ENCODE peak calls at places on chromosomes 1 and 21, in four cellular contexts. O, U, S and P are unnamed samples.

GRCh38 chr21:39088831-39089380 is 94.3 kb downstream of the PSMG1 start:
- DNase-seq in O (peak), S (no peak), U (no peak), P (peak)

GRCh38 chr1:9631613-9632012 is 19.9 kb upstream of the PIK3CD start:
- DNase-seq in S (no peak), U (no peak), O (no peak), P (no peak)

GRCh38 chr1:74714429-74715362 is 18.2 kb downstream of the CRYZ start:
- DNase-seq in U (no peak), O (no peak), S (no peak), P (no peak)

GRCh38 chr1:172612478-172612877 is 46.4 kb upstream of the FASLG start:
- DNase-seq in S (no peak), U (no peak), O (no peak), P (no peak)

GRCh38 chr1:161921990-161922389 is 101.7 kb downstream of the OLFML2B start:
- DNase-seq in U (no peak), S (no peak), O (no peak), P (peak)

GRCh38 chr1:103250441-103250861 is 142.1 kb upstream of the COL11A1 start:
- DNase-seq in O (no peak), S (no peak), U (peak), P (peak)

GRCh38 chr1:180227843-180228647 is 2.0 kb upstream of the LHX4 start:
- DNase-seq in U (no peak), S (no peak), O (no peak), P (no peak)

GRCh38 chr1:60503216-60503615 is 429.6 kb upstream of the C1orf87 start:
- DNase-seq in S (no peak), O (no peak), U (no peak), P (no peak)

GRCh38 chr1:92728687-92729086 is 56.2 kb downstream of the EVI5 start:
- DNase-seq in S (no peak), U (no peak), O (no peak), P (no peak)

GRCh38 chr1:155071701-155072100 is 6.9 kb upstream of the EFNA3 start:
- DNase-seq in S (no peak), U (peak), O (peak), P (no peak)

GRCh38 chr1:38489844-38490270 is 369.7 kb downstream of the RRAGC start:
- DNase-seq in O (peak), S (no peak), U (peak), P (peak)

GRCh38 chr1:170309389-170310013 is 163.7 kb downstream of the NTMT2 start:
- DNase-seq in S (no peak), O (no peak), U (no peak), P (no peak)

GRCh38 chr1:11629626-11630025 is 24.6 kb downstream of the FBXO2 start:
- DNase-seq in S (no peak), O (no peak), U (no peak), P (no peak)

GRCh38 chr1:79448426-79448825 is 441.9 kb upstream of the ADGRL4 start:
- DNase-seq in U (no peak), O (no peak), S (no peak), P (no peak)

GRCh38 chr1:204350857-204351573 is 8.7 kb downstream of the PLEKHA6 start:
- DNase-seq in U (peak), S (no peak), O (peak), P (peak)

GRCh38 chr1:58515794-58516401 is 30.6 kb downstream of the OMA1 start:
- DNase-seq in S (peak), U (peak), O (peak), P (peak)

GRCh38 chr1:92872719-92873118 is 40.9 kb downstream of the RPL5 start:
- DNase-seq in O (no peak), U (no peak), S (no peak), P (no peak)

GRCh38 chr1:16019580-16020277 is 1.9 kb upstream of the HSPB7 start:
- DNase-seq in U (no peak), O (no peak), S (no peak), P (no peak)

GRCh38 chr1:112954945-112955677 is 885 bp downstream of the SLC16A1 start:
- DNase-seq in U (peak), S (no peak), O (peak), P (peak)

GRCh38 chr1:3623441-3624150 is 1.2 kb upstream of the TPRG1L start:
- DNase-seq in O (no peak), S (no peak), U (peak), P (no peak)

GRCh38 chr1:3624194-3625136 is at the start of gene TPRG1L:
- DNase-seq in S (peak), U (peak), O (peak), P (peak)

GRCh38 chr1:3628445-3628844 is 3.6 kb downstream of the TPRG1L start:
- DNase-seq in U (no peak), S (no peak), O (no peak), P (no peak)

GRCh38 chr1:3627515-3628253 is 2.9 kb downstream of the TPRG1L start:
- DNase-seq in O (no peak), U (no peak), S (no peak), P (no peak)

GRCh38 chr1:3625151-3625907 is 514 bp downstream of the TPRG1L start:
- DNase-seq in U (peak), S (no peak), O (peak), P (peak)
- H2AFZ ChIP-seq in U (no peak), S (peak), O (peak), P (peak)

DNA sequence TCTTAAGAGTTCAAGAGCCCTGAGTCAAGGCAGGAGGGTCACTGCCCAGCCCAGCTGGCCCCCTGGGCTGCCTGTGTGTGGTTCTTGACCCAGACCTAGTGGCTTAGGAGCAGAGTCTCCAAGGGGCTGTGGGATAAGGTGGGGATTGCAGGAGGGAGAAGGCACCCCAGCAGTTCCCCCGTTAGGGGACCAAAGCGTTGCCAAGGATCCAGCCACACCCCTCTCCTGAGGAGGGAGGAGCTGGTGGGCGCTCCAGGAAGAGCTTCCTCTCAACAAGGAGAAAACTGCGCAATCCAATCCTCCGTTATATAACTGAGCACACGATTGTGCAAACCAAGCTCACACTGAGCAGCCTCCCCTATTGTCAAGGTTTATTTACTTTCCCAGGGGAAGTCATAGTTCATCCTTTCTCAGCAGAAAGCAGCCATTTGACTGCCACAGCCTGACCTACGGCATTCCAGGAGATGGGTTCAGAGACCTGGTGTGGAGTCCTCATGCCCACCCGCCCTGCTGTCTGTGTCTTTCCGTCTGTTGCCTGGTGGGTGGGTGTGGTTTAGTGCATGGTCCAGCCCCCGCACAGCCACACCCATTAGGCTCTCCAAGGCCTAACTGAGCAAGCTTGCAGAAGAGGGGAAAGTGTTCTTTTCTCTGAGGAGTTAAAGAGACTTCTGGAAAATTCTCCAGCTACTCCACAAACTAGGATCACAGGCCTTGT is 3.5 kb downstream of the EPHX1 start:
- DNase-seq in O (peak), S (no peak), U (peak), P (peak)
- TF ChIP-seq POLR2AphosphoS5 in O (no peak), S (no peak), U (no peak), P (no peak)

GRCh38 chr1:115088871-115089442 is 346 bp downstream of the TSPAN2 start:
- DNase-seq in S (no peak), U (no peak), O (no peak), P (no peak)
- H2AFZ ChIP-seq in S (no peak), U (peak), O (no peak), P (peak)

GRCh38 chr1:44312652-44313196 is 42.3 kb downstream of the ERI3 start:
- DNase-seq in O (no peak), U (no peak), S (no peak), P (no peak)
- TF ChIP-seq POLR2AphosphoS5 in O (no peak), U (no peak), S (no peak), P (no peak)

GRCh38 chr1:32266926-32267645 is 16.0 kb downstream of the LCK start:
- DNase-seq in O (no peak), U (no peak), S (no peak), P (peak)
- H2AFZ ChIP-seq in O (no peak), U (peak), S (no peak), P (peak)

DNA sequence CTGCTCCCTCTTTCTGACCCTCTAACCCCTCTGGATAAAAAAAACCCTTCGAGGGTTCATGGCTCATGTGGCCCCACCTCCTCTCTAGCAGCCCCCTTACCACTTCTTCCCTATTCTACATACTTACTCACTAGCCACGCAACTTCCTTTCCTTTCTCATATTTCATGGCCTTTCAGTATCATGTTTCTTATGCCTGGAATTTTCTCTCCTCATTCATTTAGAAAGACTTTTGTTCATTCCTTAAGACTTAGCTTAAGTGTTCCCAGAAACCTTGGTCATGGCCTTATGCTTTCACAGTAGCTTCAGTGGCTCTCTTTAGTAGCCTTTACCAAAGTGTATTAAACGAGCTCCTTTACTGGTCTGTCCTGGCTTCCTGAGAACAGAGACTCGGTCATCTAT is 6.1 kb downstream of the ACP6 start:
- DNase-seq in O (no peak), U (no peak), S (no peak), P (no peak)
- TF ChIP-seq POLR2AphosphoS5 in O (no peak), U (no peak), S (no peak), P (no peak)

DNA sequence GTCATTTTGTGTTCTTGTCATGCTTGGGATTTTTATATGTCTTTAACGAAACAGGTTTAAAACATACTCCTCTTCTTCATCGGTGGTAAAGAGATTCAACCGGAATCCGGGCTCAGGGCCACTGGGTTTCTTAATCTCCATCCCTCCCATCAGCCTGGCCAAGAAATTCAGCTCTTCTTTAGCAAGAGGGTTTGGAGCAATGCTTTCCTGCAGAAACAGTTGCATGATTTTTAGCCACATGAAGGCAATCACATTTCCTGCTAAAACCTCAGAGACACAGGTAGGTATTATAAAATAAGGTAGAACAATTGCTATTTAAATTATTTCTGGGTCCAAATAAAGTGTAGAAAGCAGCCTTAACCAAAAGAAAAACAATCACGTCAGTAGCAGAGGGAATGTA is 22.7 kb upstream of the LSM10 start:
- DNase-seq in S (no peak), O (no peak), U (no peak), P (no peak)
- H2AFZ ChIP-seq in S (peak), O (peak), U (no peak), P (peak)